ENCODE peak calls at places on chromosomes 3 and 15, in nine cellular contexts. Y, O, R, J, B, Q, U, C and I are unnamed samples.

GRCh38 chr3:187802928-187803259 is 57.6 kb upstream of the BCL6 start:
- DNase-seq in Y (no peak), O (no peak), R (no peak), J (no peak), B (no peak), Q (no peak), U (no peak), C (no peak), I (no peak)

GRCh38 chr15:69542028-69542427 is 89.4 kb downstream of the RPLP1 start:
- DNase-seq in Y (no peak), O (no peak), R (no peak), J (no peak), B (no peak), Q (no peak), U (no peak), C (no peak), I (no peak)

GRCh38 chr3:120798346-120798745 is 55.8 kb downstream of the GTF2E1 start:
- DNase-seq in Y (no peak), O (no peak), R (no peak), J (no peak), B (no peak), Q (no peak), U (no peak), C (no peak), I (no peak)

GRCh38 chr3:47622648-47623047 is 44.0 kb upstream of the CSPG5 start:
- DNase-seq in Y (no peak), O (no peak), R (no peak), J (no peak), B (no peak), Q (no peak), U (no peak), C (no peak), I (no peak)

GRCh38 chr3:8069471-8069870 is 432.2 kb upstream of the LMCD1 start:
- DNase-seq in Y (no peak), O (no peak), R (no peak), J (no peak), B (no peak), Q (no peak), U (no peak), C (no peak), I (no peak)

GRCh38 chr3:122063908-122064307 is 8.7 kb downstream of the CD86 start:
- DNase-seq in Y (no peak), O (no peak), R (no peak), J (no peak), B (no peak), Q (no peak), U (no peak), C (no peak), I (no peak)

GRCh38 chr3:16743276-16743675 is 138.1 kb upstream of the DAZL start:
- DNase-seq in Y (no peak), O (no peak), R (no peak), J (no peak), B (no peak), Q (no peak), U (no peak), C (no peak), I (no peak)

GRCh38 chr3:177479630-177480029 is 282.3 kb upstream of the TBL1XR1 start:
- DNase-seq in Y (no peak), O (no peak), R (no peak), J (no peak), B (no peak), Q (no peak), U (no peak), C (no peak), I (no peak)

GRCh38 chr15:25775317-25775912 is 87.7 kb downstream of the ATP10A start:
- DNase-seq in Y (peak; percentile 79), O (no peak), R (peak; percentile 18), J (no peak), B (no peak), Q (no peak), U (no peak), C (no peak), I (peak; percentile 26)

GRCh38 chr3:182238141-182238540 is 526.4 kb downstream of the SOX2 start:
- DNase-seq in Y (no peak), O (no peak), R (no peak), J (no peak), B (no peak), Q (no peak), U (no peak), C (no peak), I (no peak)

GRCh38 chr3:23017800-23018199 is 185.3 kb upstream of the UBE2E2 start:
- DNase-seq in Y (no peak), O (no peak), R (no peak), J (no peak), B (no peak), Q (no peak), U (no peak), C (no peak), I (no peak)

GRCh38 chr3:121431717-121432517 is 113.9 kb downstream of the POLQ start:
- DNase-seq in Y (no peak), O (no peak), R (peak; percentile 57), J (no peak), B (no peak), Q (peak; percentile 4), U (peak; percentile 76), C (no peak), I (peak; percentile 19)

GRCh38 chr3:134143828-134144390 is 106.8 kb downstream of the RYK start:
- DNase-seq in Y (no peak), O (no peak), R (no peak), J (no peak), B (no peak), Q (no peak), U (no peak), C (no peak), I (no peak)

GRCh38 chr3:192888121-192888520 is 29.5 kb downstream of the MB21D2 start:
- DNase-seq in Y (no peak), O (no peak), R (no peak), J (no peak), B (no peak), Q (no peak), U (no peak), C (no peak), I (no peak)

GRCh38 chr3:113747719-113748046 is 848 bp downstream of the ATP6V1A start:
- DNase-seq in Y (no peak), O (no peak), R (no peak), J (no peak), B (peak; percentile 9), Q (no peak), U (no peak), C (no peak), I (no peak)

GRCh38 chr15:40770147-40770721 is 454 bp downstream of the C15orf62 start:
- DNase-seq in Y (no peak), O (no peak), R (no peak), J (no peak), B (no peak), Q (peak; percentile 29), U (peak; percentile 69), C (no peak), I (peak; percentile 51)

GRCh38 chr15:90530250-90531051 is 728 bp downstream of the CRTC3 start:
- DNase-seq in Y (peak; percentile 76), O (peak; percentile 59), R (peak; percentile 89), J (peak; percentile 42), B (peak; percentile 68), Q (peak; percentile 45), U (peak; percentile 77), C (peak; percentile 78), I (peak; percentile 57)

GRCh38 chr15:75782926-75783325 is 60.3 kb upstream of the UBE2Q2 start:
- DNase-seq in Y (no peak), O (no peak), R (no peak), J (no peak), B (no peak), Q (no peak), U (no peak), C (no peak), I (no peak)

GRCh38 chr3:153151037-153151436 is 11.0 kb upstream of the RAP2B start:
- DNase-seq in Y (no peak), O (no peak), R (no peak), J (no peak), B (no peak), Q (no peak), U (no peak), C (no peak), I (no peak)

GRCh38 chr3:48594431-48595049 is 589 bp downstream of the COL7A1 start:
- DNase-seq in Y (peak; percentile 63), O (no peak), R (no peak), J (no peak), B (no peak), Q (peak; percentile 14), U (no peak), C (peak; percentile 45), I (no peak)

GRCh38 chr3:12154151-12154550 is 4.6 kb downstream of the TIMP4 start:
- DNase-seq in Y (no peak), O (no peak), R (no peak), J (no peak), B (no peak), Q (no peak), U (no peak), C (no peak), I (no peak)

GRCh38 chr15:99228120-99228770 is 21.1 kb downstream of the TTC23 start:
- DNase-seq in Y (no peak), O (no peak), R (no peak), J (no peak), B (no peak), Q (peak; percentile 60), U (no peak), C (no peak), I (no peak)

GRCh38 chr3:116038968-116039950 is 406.0 kb downstream of the LSAMP start:
- DNase-seq in Y (no peak), O (no peak), R (no peak), J (no peak), B (peak; percentile 60), Q (no peak), U (no peak), C (no peak), I (no peak)

GRCh38 chr15:63089260-63090043 is 32.2 kb upstream of the LACTB start:
- DNase-seq in Y (no peak), O (no peak), R (peak; percentile 61), J (peak; percentile 82), B (no peak), Q (no peak), U (no peak), C (no peak), I (peak; percentile 38)
- TF ChIP-seq POLR2A in Y (no peak), O (no peak), R (no peak), J (peak; percentile 17), B (no peak), Q (no peak), U (no peak), C (no peak), I (no peak)

GRCh38 chr15:89184367-89184766 is 37.0 kb downstream of the RLBP1 start:
- DNase-seq in Y (no peak), O (no peak), R (no peak), J (no peak), B (no peak), Q (no peak), U (peak; percentile 48), C (no peak), I (no peak)
- H3K36me3 ChIP-seq in Y (peaks cover 87% of the 10 kb centered on the region), O (peaks cover 9% of the 10 kb centered on the region), R (peaks cover 2% of the 10 kb centered on the region), J (no peaks in the 10 kb centered on the region), B (peaks cover 84% of the 10 kb centered on the region), Q (no peaks in the 10 kb centered on the region), U (peaks cover 60% of the 10 kb centered on the region), C (no peaks in the 10 kb centered on the region), I (no peaks in the 10 kb centered on the region)

GRCh38 chr15:57565326-57565725 is 26.4 kb upstream of the MYZAP start:
- DNase-seq in Y (no peak), O (no peak), R (no peak), J (no peak), B (no peak), Q (no peak), U (peak; percentile 78), C (no peak), I (peak; percentile 66)
- H3K27ac ChIP-seq in Y (peak overlapping the region; percentile 35), O (peak overlapping the region; percentile 23), R (no peak overlapping the region), J (no peak overlapping the region), B (no peak overlapping the region), Q (no peak overlapping the region), U (no peak overlapping the region), C (no peak overlapping the region), I (peak overlapping the region; percentile 78)

GRCh38 chr3:195461518-195462307 is 18.9 kb upstream of the ACAP2 start:
- DNase-seq in Y (no peak), O (no peak), R (peak; percentile 38), J (no peak), B (no peak), Q (no peak), U (no peak), C (no peak), I (peak; percentile 29)
- TF ChIP-seq POLR2A in Y (no peak), O (no peak), R (no peak), J (no peak), B (no peak), Q (no peak), U (no peak), C (no peak), I (no peak)